ENCODE peak calls at places on chromosome 17, in seven cellular contexts. Q is HFF-Myc, L is WERI-Rb-1, R is WTC11, B is psoas muscle, J is cardiac muscle cell, A is endothelial cell. Y is an unnamed sample.

GRCh38 chr17:10812674-10813073 is 8.8 kb upstream of the TMEM238L start:
- DNase-seq in B (no peak), A (no peak), L (no peak), R (no peak), J (no peak), Q (no peak), Y (no peak)

GRCh38 chr17:65287040-65287439 is 149.9 kb downstream of the RGS9 start:
- DNase-seq in B (no peak), Q (no peak), L (no peak), J (peak), A (no peak), R (no peak), Y (no peak)

GRCh38 chr17:77502626-77503292 is 362.0 kb downstream of the SEC14L1 start:
- DNase-seq in J (no peak), A (no peak), L (peak), Q (no peak), B (no peak), R (peak), Y (peak)

GRCh38 chr17:40517286-40517662 is 15.9 kb upstream of the TNS4 start:
- DNase-seq in A (no peak), Q (no peak), L (no peak), R (no peak), J (no peak), B (no peak), Y (no peak)

GRCh38 chr17:50905460-50905803 is 39.3 kb upstream of the TOB1 start:
- DNase-seq in B (no peak), J (no peak), R (peak), L (peak), Q (no peak), A (no peak), Y (peak)

GRCh38 chr17:69535022-69535570 is 120.6 kb downstream of the MAP2K6 start:
- DNase-seq in L (no peak), R (no peak), Q (no peak), B (no peak), J (no peak), A (no peak), Y (no peak)

GRCh38 chr17:18950944-18951905 is 740 bp upstream of the SLC5A10 start:
- DNase-seq in A (no peak), J (no peak), R (no peak), B (no peak), L (no peak), Q (no peak), Y (no peak)

GRCh38 chr17:788551-788950 is 6.4 kb downstream of the MRM3 start:
- DNase-seq in Q (no peak), B (no peak), R (no peak), L (peak), J (no peak), A (no peak), Y (no peak)

GRCh38 chr17:7237761-7238417 is 1.4 kb downstream of the PHF23 start:
- DNase-seq in A (peak), L (peak), Q (no peak), B (peak), J (peak), R (peak), Y (peak)

GRCh38 chr17:9052921-9053320 is 31.6 kb downstream of the NTN1 start:
- DNase-seq in R (no peak), L (no peak), J (no peak), B (no peak), A (no peak), Q (no peak), Y (no peak)

GRCh38 chr17:18025596-18026407 is 13.2 kb downstream of the ATPAF2 start:
- DNase-seq in B (no peak), R (no peak), A (no peak), J (peak), L (no peak), Q (no peak), Y (no peak)

GRCh38 chr17:62823111-62823895 is 15.2 kb upstream of the MARCHF10 start:
- DNase-seq in L (no peak), A (no peak), Q (no peak), J (peak), B (no peak), R (no peak), Y (no peak)

GRCh38 chr17:70896843-70897242 is 727.5 kb downstream of the KCNJ2 start:
- DNase-seq in A (no peak), Q (no peak), L (no peak), R (no peak), J (no peak), B (no peak), Y (no peak)

GRCh38 chr17:28242791-28243190 is 76.2 kb upstream of the TMEM97 start:
- DNase-seq in B (no peak), L (no peak), A (no peak), R (no peak), Q (no peak), J (peak), Y (no peak)

GRCh38 chr17:34519286-34519685 is 60.1 kb upstream of the TMEM132E start:
- DNase-seq in L (peak), R (peak), J (peak), Q (no peak), A (peak), B (no peak), Y (peak)

GRCh38 chr17:49123061-49123460 is 9.5 kb upstream of the B4GALNT2 start:
- DNase-seq in R (no peak), J (no peak), Q (no peak), B (no peak), A (no peak), L (no peak), Y (no peak)

GRCh38 chr17:63601439-63602371 is 1.0 kb downstream of the TACO1 start:
- DNase-seq in A (no peak), R (no peak), B (no peak), L (peak), J (peak), Q (no peak), Y (no peak)

GRCh38 chr17:67520282-67520906 is 143.3 kb downstream of the PITPNC1 start:
- DNase-seq in L (no peak), B (peak), J (peak), A (no peak), Q (no peak), R (no peak), Y (no peak)

GRCh38 chr17:67210915-67211314 is 34.1 kb downstream of the HELZ start:
- DNase-seq in Q (no peak), R (no peak), B (no peak), L (no peak), A (no peak), J (no peak), Y (no peak)

GRCh38 chr17:43956222-43956621 is 2.5 kb upstream of the PYY start:
- DNase-seq in Q (no peak), R (no peak), A (no peak), L (no peak), J (no peak), B (no peak), Y (no peak)

GRCh38 chr17:40598021-40598927 is 33.0 kb upstream of the CCR7 start:
- DNase-seq in B (no peak), L (no peak), Q (no peak), J (no peak), R (no peak), A (no peak), Y (no peak)

GRCh38 chr17:49834118-49834743 is 13.6 kb downstream of the TAC4 start:
- DNase-seq in R (no peak), Q (no peak), L (no peak), A (no peak), B (no peak), J (no peak), Y (no peak)

GRCh38 chr17:1467898-1468492 is 12.0 kb upstream of the CRK start:
- DNase-seq in J (peak), R (peak), B (peak), A (no peak), L (no peak), Q (no peak), Y (no peak)

GRCh38 chr17:66514227-66514806 is 211.9 kb downstream of the PRKCA start:
- DNase-seq in Q (no peak), B (no peak), L (no peak), J (no peak), A (no peak), R (no peak), Y (no peak)

GRCh38 chr17:10031102-10031501 is 126.0 kb upstream of the RCVRN start:
- DNase-seq in J (no peak), A (no peak), R (no peak), B (no peak), L (no peak), Q (no peak), Y (no peak)

GRCh38 chr17:81251943-81252301 is 12.8 kb downstream of the NDUFAF8 start:
- DNase-seq in L (peak), J (no peak), R (no peak), B (no peak), A (no peak), Q (no peak), Y (peak)

GRCh38 chr17:14299261-14300093 is 1.4 kb upstream of the HS3ST3B1 start:
- DNase-seq in J (peak), Q (no peak), B (peak), L (no peak), R (peak), A (peak), Y (peak)

GRCh38 chr17:29444589-29444988 is 54.4 kb downstream of the TAOK1 start:
- DNase-seq in J (peak), L (no peak), B (no peak), A (no peak), R (no peak), Q (no peak), Y (no peak)

GRCh38 chr17:65314212-65314611 is 177.0 kb downstream of the RGS9 start:
- DNase-seq in J (no peak), B (no peak), Q (no peak), R (no peak), A (no peak), L (no peak), Y (no peak)

GRCh38 chr17:66690166-66690565 is 144.8 kb upstream of the CACNG5 start:
- DNase-seq in B (no peak), A (no peak), R (no peak), Q (no peak), L (no peak), J (no peak), Y (no peak)

GRCh38 chr17:5784791-5785190 is 200.5 kb upstream of the NLRP1 start:
- DNase-seq in A (no peak), Q (no peak), B (no peak), L (no peak), J (no peak), R (no peak), Y (no peak)

GRCh38 chr17:5783851-5784250 is 199.5 kb upstream of the NLRP1 start:
- DNase-seq in A (no peak), R (no peak), L (no peak), B (no peak), Q (no peak), J (no peak), Y (no peak)

GRCh38 chr17:5781236-5781927 is 197.1 kb upstream of the NLRP1 start:
- DNase-seq in B (no peak), Q (no peak), A (no peak), L (no peak), J (no peak), R (no peak), Y (no peak)

GRCh38 chr17:5783269-5783668 is 199.0 kb upstream of the NLRP1 start:
- DNase-seq in J (no peak), R (no peak), L (no peak), B (no peak), A (no peak), Q (no peak), Y (no peak)

GRCh38 chr17:5780476-5780875 is 196.2 kb upstream of the NLRP1 start:
- DNase-seq in J (peak), L (no peak), R (no peak), A (no peak), Q (peak), B (no peak), Y (no peak)
- TF ChIP-seq CTCF in J (no peak), L (no peak), R (no peak), A (no peak), Q (peak), B (no peak), Y (no peak)

GRCh38 chr17:74219576-74220133 is 6.3 kb downstream of the TTYH2 start:
- DNase-seq in A (no peak), L (no peak), J (no peak), R (no peak), B (no peak), Q (no peak), Y (no peak)
- TF ChIP-seq CTCF in A (no peak), L (no peak), J (no peak), R (no peak), B (no peak), Q (no peak), Y (no peak)

GRCh38 chr17:76179496-76180467 is 38.7 kb upstream of the FOXJ1 start:
- DNase-seq in J (peak), L (no peak), B (no peak), R (no peak), A (no peak), Q (no peak), Y (no peak)
- TF ChIP-seq CTCF in J (peak), L (no peak), B (no peak), R (no peak), A (no peak), Q (no peak), Y (no peak)

GRCh38 chr17:79065105-79065670 is 9.4 kb upstream of the ENGASE start:
- DNase-seq in B (no peak), R (peak), A (peak), J (peak), L (peak), Q (no peak), Y (peak)
- TF ChIP-seq CTCF in B (peak), R (peak), A (peak), J (peak), L (peak), Q (peak), Y (peak)

GRCh38 chr17:61303334-61304096 is 96.1 kb upstream of the TBX2 start:
- DNase-seq in Q (no peak), A (no peak), L (no peak), B (no peak), J (peak), R (no peak), Y (no peak)

GRCh38 chr17:61307905-61308886 is 91.4 kb upstream of the TBX2 start:
- DNase-seq in Q (peak), J (peak), L (no peak), A (no peak), R (no peak), B (no peak), Y (no peak)

GRCh38 chr17:61305024-61305423 is 94.6 kb upstream of the TBX2 start:
- DNase-seq in R (no peak), A (no peak), J (no peak), B (no peak), Q (no peak), L (no peak), Y (no peak)

GRCh38 chr17:61302911-61303310 is 96.7 kb upstream of the TBX2 start:
- DNase-seq in Q (no peak), A (no peak), J (no peak), R (no peak), L (no peak), B (no peak), Y (no peak)

GRCh38 chr17:61306003-61306402 is 93.6 kb upstream of the TBX2 start:
- DNase-seq in Q (no peak), R (no peak), J (no peak), A (no peak), B (no peak), L (no peak), Y (no peak)
- TF ChIP-seq CTCF in Q (no peak), R (no peak), J (no peak), A (no peak), B (no peak), L (no peak), Y (no peak)

GRCh38 chr17:36661688-36662087 is 60.3 kb downstream of the MRM1 start:
- DNase-seq in Q (no peak), B (no peak), R (no peak), J (no peak), L (no peak), A (no peak), Y (no peak)

GRCh38 chr17:36653374-36653773 is 52.0 kb downstream of the MRM1 start:
- DNase-seq in B (no peak), J (no peak), L (peak), Q (no peak), R (no peak), A (no peak), Y (no peak)

GRCh38 chr17:36661047-36661666 is 59.8 kb downstream of the MRM1 start:
- DNase-seq in A (no peak), Q (no peak), R (no peak), J (no peak), B (no peak), L (no peak), Y (peak)

GRCh38 chr17:36657390-36657762 is 56.0 kb downstream of the MRM1 start:
- DNase-seq in R (peak), A (no peak), Q (no peak), L (no peak), B (no peak), J (peak), Y (no peak)

GRCh38 chr17:36657763-36658490 is 56.5 kb downstream of the MRM1 start:
- DNase-seq in J (peak), B (no peak), R (peak), A (peak), L (peak), Q (no peak), Y (peak)
- TF ChIP-seq CTCF in J (peak), B (no peak), R (no peak), A (no peak), L (peak), Q (peak), Y (no peak)

GRCh38 chr17:61422116-61422799 is 22.6 kb downstream of the TBX2 start:
- DNase-seq in B (no peak), A (no peak), L (peak), R (no peak), Q (no peak), J (no peak), Y (no peak)

GRCh38 chr17:61425682-61426481 is 26.2 kb downstream of the TBX2 start:
- DNase-seq in A (no peak), Q (no peak), R (peak), J (no peak), B (no peak), L (peak), Y (no peak)

GRCh38 chr17:61422869-61423268 is 23.2 kb downstream of the TBX2 start:
- DNase-seq in J (no peak), A (no peak), R (no peak), L (no peak), Q (no peak), B (no peak), Y (no peak)

GRCh38 chr17:61426482-61427304 is 25.5 kb upstream of the TBX4 start:
- DNase-seq in J (no peak), L (no peak), A (no peak), R (no peak), Q (no peak), B (no peak), Y (no peak)

DNA sequence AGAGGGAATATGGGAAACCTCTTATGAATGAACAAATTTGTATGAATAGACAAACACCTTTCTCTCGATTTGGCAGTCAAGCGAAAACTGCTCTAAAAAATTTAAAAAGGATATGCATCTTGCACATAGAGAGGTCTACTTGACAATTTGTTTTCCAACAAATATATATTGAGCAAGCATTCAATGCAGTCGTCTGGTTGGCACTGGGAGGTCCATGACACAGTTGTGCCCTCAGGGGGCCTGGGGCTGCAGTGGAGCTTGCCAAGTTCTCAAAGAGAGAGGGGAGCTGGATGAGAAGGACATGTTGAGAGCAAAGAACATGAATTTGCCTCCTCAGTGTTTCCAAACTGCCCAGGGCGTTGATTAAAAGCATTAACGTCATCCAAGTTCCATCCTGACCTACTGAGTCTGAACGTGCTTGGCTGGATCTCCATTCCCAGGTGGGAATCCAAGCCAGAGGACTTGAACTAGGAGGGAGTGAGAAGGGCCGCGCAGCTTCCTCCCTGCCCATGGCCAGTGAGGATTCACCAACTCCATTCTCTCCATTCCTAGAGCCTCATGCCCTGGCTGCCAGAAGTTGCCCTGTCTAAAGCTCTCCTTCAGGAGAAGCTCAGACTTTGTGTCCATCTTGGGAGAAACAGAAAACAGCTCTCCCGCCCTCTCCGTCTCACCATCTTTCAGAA is 24.5 kb downstream of the TBX2 start:
- DNase-seq in L (no peak), R (no peak), B (no peak), Q (no peak), A (no peak), J (no peak), Y (no peak)
- TF ChIP-seq CTCF in L (no peak), R (no peak), B (no peak), Q (no peak), A (no peak), J (no peak), Y (no peak)

DNA sequence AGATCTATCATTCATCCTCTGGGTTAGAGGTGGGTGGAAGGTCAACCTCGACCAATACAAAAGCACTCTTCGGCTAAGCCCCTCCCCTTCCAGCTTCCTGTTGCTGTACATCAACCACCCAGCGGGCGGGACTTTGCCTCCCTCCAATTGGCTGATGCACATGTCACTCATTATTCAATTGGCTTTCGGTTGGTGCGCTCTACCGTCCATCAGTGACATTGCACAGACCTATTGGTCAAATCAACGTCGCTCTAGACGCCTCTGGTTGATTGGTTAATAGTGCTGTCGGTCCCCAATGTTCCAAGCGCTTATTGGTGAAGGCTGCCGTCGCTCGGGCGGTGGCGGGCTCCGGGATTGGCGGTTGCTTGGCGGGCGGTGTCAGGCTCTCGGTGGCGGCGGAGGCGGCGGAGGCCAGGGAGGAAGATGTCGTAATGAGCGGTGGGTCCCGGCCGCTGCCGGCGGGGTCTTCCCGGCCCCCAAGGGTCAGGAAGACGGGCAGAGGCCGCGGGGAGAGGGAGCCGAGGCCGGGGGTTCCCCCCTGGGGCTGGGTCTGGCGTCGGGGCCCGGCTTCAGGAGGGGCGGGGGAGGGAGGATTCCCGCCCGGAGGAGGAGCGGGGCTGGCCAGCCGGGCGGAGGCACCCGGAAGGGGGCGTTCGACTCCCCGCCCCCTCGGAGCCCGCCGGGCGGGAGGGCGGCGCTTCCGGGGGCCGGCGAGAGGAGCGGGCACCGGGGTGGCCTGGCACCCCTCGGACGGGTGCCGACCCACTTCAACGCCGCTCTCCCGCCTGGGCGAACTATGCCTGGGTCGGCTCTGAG is at the start of gene SP2:
- DNase-seq in L (peak), J (peak), B (peak), Q (peak), A (peak), R (peak), Y (peak)
- TF ChIP-seq CTCF in L (no peak), J (no peak), B (peak), Q (peak), A (peak), R (no peak), Y (peak)